ENCODE peak calls at places on chromosomes 11 and 22, in seven cellular contexts. B is thoracic aorta, V is transverse colon, M is AG10803, C is ovary, D is IMR-90, K is choroid plexus epithelial cell. G is an unnamed sample.

GRCh38 chr11:61587541-61587941 is 6.7 kb upstream of the SYT7 start:
- DNase-seq in B (no peak), V (peak; percentile 54), M (peak; percentile 34), C (peak; percentile 54), D (no peak), K (peak; percentile 26), G (peak; percentile 35)

GRCh38 chr11:66684635-66685034 is 6.9 kb upstream of the RBM4B start:
- DNase-seq in B (no peak), V (no peak), M (no peak), C (no peak), D (no peak), K (no peak), G (no peak)

GRCh38 chr22:21876486-21877176 is 9.2 kb upstream of the MAPK1 start:
- DNase-seq in B (no peak), V (no peak), M (peak; percentile 57), C (no peak), D (peak; percentile 68), K (peak; percentile 82), G (peak; percentile 73)

GRCh38 chr11:9142732-9143131 is 51.3 kb upstream of the SCUBE2 start:
- DNase-seq in B (no peak), V (no peak), M (no peak), C (no peak), D (no peak), K (no peak), G (no peak)

GRCh38 chr11:122727101-122727929 is 71.8 kb downstream of the UBASH3B start:
- DNase-seq in B (no peak), V (peak; percentile 26), M (peak; percentile 64), C (no peak), D (no peak), K (peak; percentile 57), G (no peak)

GRCh38 chr11:69546735-69547370 is 65.4 kb downstream of the LINC01488 start:
- DNase-seq in B (no peak), V (no peak), M (no peak), C (no peak), D (no peak), K (no peak), G (no peak)

GRCh38 chr22:43198936-43199335 is 12.0 kb upstream of the TTLL12 start:
- DNase-seq in B (no peak), V (no peak), M (no peak), C (no peak), D (no peak), K (no peak), G (no peak)

GRCh38 chr11:106969660-106970059 is 48.6 kb downstream of the GUCY1A2 start:
- DNase-seq in B (no peak), V (no peak), M (no peak), C (no peak), D (no peak), K (peak; percentile 44), G (no peak)

GRCh38 chr11:68946416-68947090 is 34.2 kb downstream of the MRGPRD start:
- DNase-seq in B (no peak), V (no peak), M (peak; percentile 94), C (peak; percentile 50), D (peak; percentile 89), K (peak; percentile 89), G (peak; percentile 82)

GRCh38 chr22:27720860-27721259 is 80.7 kb downstream of the MN1 start:
- DNase-seq in B (no peak), V (no peak), M (peak; percentile 34), C (no peak), D (no peak), K (no peak), G (no peak)

GRCh38 chr11:118485273-118485672 is 42.0 kb upstream of the TTC36 start:
- DNase-seq in B (no peak), V (no peak), M (no peak), C (no peak), D (no peak), K (peak; percentile 8), G (no peak)

GRCh38 chr22:19729507-19729906 is 6.2 kb downstream of the GP1BB start:
- DNase-seq in B (no peak), V (no peak), M (no peak), C (no peak), D (no peak), K (no peak), G (no peak)

GRCh38 chr11:134951305-134951700 is 539.3 kb upstream of the B3GAT1 start:
- DNase-seq in B (no peak), V (no peak), M (peak; percentile 73), C (no peak), D (peak; percentile 78), K (peak; percentile 88), G (peak; percentile 71)

GRCh38 chr11:7977251-7977917 is 9.8 kb upstream of the EIF3F start:
- DNase-seq in B (no peak), V (no peak), M (peak; percentile 97), C (no peak), D (peak; percentile 97), K (peak; percentile 89), G (peak; percentile 92)

GRCh38 chr22:48235744-48236143 is 1473.3 kb downstream of the TBC1D22A start:
- DNase-seq in B (no peak), V (no peak), M (no peak), C (no peak), D (no peak), K (no peak), G (no peak)

GRCh38 chr11:26227311-26227710 is 104.6 kb upstream of the ANO3 start:
- DNase-seq in B (no peak), V (no peak), M (peak; percentile 88), C (no peak), D (peak; percentile 94), K (peak; percentile 93), G (peak; percentile 97)

GRCh38 chr11:35035894-35036408 is 103.0 kb upstream of the CD44 start:
- DNase-seq in B (no peak), V (no peak), M (peak; percentile 98), C (no peak), D (peak; percentile 94), K (peak; percentile 94), G (peak; percentile 99)

GRCh38 chr22:33565580-33565995 is 354.7 kb downstream of the LARGE1 start:
- DNase-seq in B (no peak), V (no peak), M (no peak), C (no peak), D (no peak), K (no peak), G (no peak)

GRCh38 chr22:50503475-50504145 is 3.9 kb downstream of the LMF2 start:
- DNase-seq in B (no peak), V (no peak), M (no peak), C (peak; percentile 31), D (no peak), K (no peak), G (no peak)

GRCh38 chr22:39240841-39241631 is 3.7 kb downstream of the PDGFB start:
- DNase-seq in B (no peak), V (peak; percentile 73), M (peak; percentile 15), C (no peak), D (no peak), K (peak; percentile 44), G (no peak)

GRCh38 chr11:12160680-12161079 is 50.3 kb downstream of the MICAL2 start:
- DNase-seq in B (no peak), V (no peak), M (no peak), C (no peak), D (peak; percentile 30), K (no peak), G (no peak)

GRCh38 chr11:47768090-47768620 is 1.0 kb upstream of the FNBP4 start:
- DNase-seq in B (no peak), V (peak; percentile 72), M (peak; percentile 89), C (peak; percentile 52), D (peak; percentile 61), K (peak; percentile 83), G (peak; percentile 78)

GRCh38 chr22:19723990-19724827 is 870 bp downstream of the GP1BB start:
- DNase-seq in B (no peak), V (no peak), M (no peak), C (no peak), D (peak; percentile 18), K (peak; percentile 42), G (peak; percentile 25)

GRCh38 chr22:47218671-47219070 is 456.2 kb downstream of the TBC1D22A start:
- DNase-seq in B (no peak), V (no peak), M (no peak), C (no peak), D (no peak), K (no peak), G (no peak)

GRCh38 chr22:40345801-40346177 is 511 bp upstream of the ADSL start:
- DNase-seq in B (no peak), V (peak; percentile 67), M (peak; percentile 33), C (peak; percentile 36), D (no peak), K (peak; percentile 42), G (peak; percentile 37)

GRCh38 chr11:122276221-122276620 is 160.2 kb upstream of the BLID start:
- DNase-seq in B (no peak), V (no peak), M (no peak), C (no peak), D (no peak), K (no peak), G (no peak)

GRCh38 chr11:32225491-32226285 is 134.8 kb downstream of the RCN1 start:
- DNase-seq in B (no peak), V (no peak), M (no peak), C (no peak), D (no peak), K (no peak), G (no peak)

GRCh38 chr11:14380125-14380936 is 21.3 kb upstream of the RRAS2 start:
- DNase-seq in B (no peak), V (no peak), M (no peak), C (no peak), D (no peak), K (no peak), G (no peak)
- H3K4me3 ChIP-seq in B (peak overlapping the region; percentile 78), V (peak overlapping the region; percentile 32), M (peak overlapping the region; percentile 57), C (peak overlapping the region; percentile 49), D (no peak overlapping the region), K (peak overlapping the region; percentile 63), G (no peak overlapping the region)

GRCh38 chr11:115912484-115912945 is 408.3 kb upstream of the CADM1 start:
- DNase-seq in B (no peak), V (no peak), M (no peak), C (no peak), D (peak; percentile 25), K (no peak), G (no peak)
- TF ChIP-seq CTCF in B (no peak), V (no peak), M (peak; percentile 11), C (no peak), D (peak; percentile 35), K (no peak), G (no peak)

GRCh38 chr11:10692716-10693115 is 839 bp downstream of the IRAG1 start:
- DNase-seq in B (no peak), V (no peak), M (no peak), C (no peak), D (no peak), K (no peak), G (no peak)
- H3K4me3 ChIP-seq in B (peak overlapping the region; percentile 94), V (peak overlapping the region; percentile 41), M (peak overlapping the region; percentile 67), C (peak overlapping the region; percentile 52), D (peak overlapping the region; percentile 61), K (peak overlapping the region; percentile 48), G (no peak overlapping the region)

DNA sequence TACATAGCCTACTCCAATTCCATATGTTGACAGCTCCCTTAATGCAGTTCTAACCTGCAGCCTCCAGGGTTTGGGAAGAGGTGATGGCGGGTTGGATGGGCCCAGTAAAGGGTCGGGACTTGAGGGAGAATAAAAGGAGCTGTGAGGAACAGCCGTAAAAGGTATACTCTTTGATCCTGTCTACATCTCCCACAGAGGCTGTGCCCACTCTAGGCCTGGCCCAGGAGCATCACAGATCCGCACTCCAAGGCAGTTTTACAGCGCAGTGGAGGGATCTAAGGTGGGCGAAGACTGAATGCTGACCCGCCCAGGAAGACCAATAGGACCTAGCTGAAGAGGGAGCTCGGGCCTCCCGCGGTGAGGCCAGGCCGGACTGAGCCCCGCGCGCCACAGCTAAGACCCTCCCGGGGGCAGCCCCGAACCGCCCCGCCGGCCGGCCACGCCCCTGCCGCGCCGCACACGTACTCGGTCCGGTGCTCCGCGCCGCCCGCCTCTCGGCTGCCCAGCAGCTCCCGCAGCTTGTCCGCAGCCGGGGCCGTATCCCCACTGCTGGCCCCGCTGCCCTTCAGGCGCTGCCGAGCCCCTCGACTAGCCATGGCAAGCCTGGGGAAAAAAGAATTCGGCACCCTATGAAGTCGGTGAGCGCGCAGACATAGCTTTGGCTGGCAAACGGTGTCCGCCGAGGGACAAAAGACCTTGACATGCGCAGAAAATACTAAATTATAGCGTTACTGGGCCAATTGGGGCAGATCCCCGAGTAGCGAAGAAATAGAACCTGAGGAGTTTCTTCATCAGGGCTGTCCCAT is at the start of gene ALG9:
- DNase-seq in B (peak; percentile 47), V (peak; percentile 84), M (peak; percentile 85), C (peak; percentile 89), D (peak; percentile 82), K (peak; percentile 85), G (peak; percentile 82)
- TF ChIP-seq CTCF in B (peak; percentile 22), V (peak; percentile 72), M (peak; percentile 52), C (no peak), D (peak; percentile 30), K (peak; percentile 52), G (peak; percentile 42)

G was measured in fibroblast of mammary gland.